ENCODE peak calls at places on chromosomes 11 and 22, in four cellular contexts. One of them, this sample, is unnamed.

GRCh38 chr11:128491195-128491936 is 96.0 kb downstream of the ETS1 start:
- DNase-seq in HL-60: no peak
- DNase-seq in sigmoid colon: no peak
- DNase-seq in endothelial cell of umbilical vein: no peak
- DNase-seq in this sample: no peak

GRCh38 chr11:43697679-43698078 is 17.1 kb downstream of the HSD17B12 start:
- DNase-seq in HL-60: no peak
- DNase-seq in sigmoid colon: no peak
- DNase-seq in endothelial cell of umbilical vein: no peak
- DNase-seq in this sample: no peak

GRCh38 chr11:70502677-70503076 is 104.3 kb downstream of the CTTN start:
- DNase-seq in HL-60: no peak
- DNase-seq in sigmoid colon: peak; percentile 46
- DNase-seq in endothelial cell of umbilical vein: no peak
- DNase-seq in this sample: no peak

GRCh38 chr11:133065847-133066485 is 466.3 kb downstream of the OPCML start:
- DNase-seq in HL-60: no peak
- DNase-seq in sigmoid colon: no peak
- DNase-seq in endothelial cell of umbilical vein: no peak
- DNase-seq in this sample: no peak

GRCh38 chr11:63667993-63668392 is 3.2 kb downstream of the ATL3 start:
- DNase-seq in HL-60: no peak
- DNase-seq in sigmoid colon: no peak
- DNase-seq in endothelial cell of umbilical vein: peak; percentile 74
- DNase-seq in this sample: no peak

GRCh38 chr11:27672836-27673464 is 27.3 kb downstream of the BDNF start:
- DNase-seq in HL-60: no peak
- DNase-seq in sigmoid colon: no peak
- DNase-seq in endothelial cell of umbilical vein: no peak
- DNase-seq in this sample: no peak

GRCh38 chr22:47356433-47357011 is 594.1 kb downstream of the TBC1D22A start:
- DNase-seq in HL-60: no peak
- DNase-seq in sigmoid colon: no peak
- DNase-seq in endothelial cell of umbilical vein: no peak
- DNase-seq in this sample: no peak

GRCh38 chr11:118820412-118821357 is 29.7 kb upstream of the DDX6 start:
- DNase-seq in HL-60: no peak
- DNase-seq in sigmoid colon: peak; percentile 96
- DNase-seq in endothelial cell of umbilical vein: no peak
- DNase-seq in this sample: peak; percentile 94

GRCh38 chr22:32621656-32622003 is 147.0 kb downstream of the FBXO7 start:
- DNase-seq in HL-60: no peak
- DNase-seq in sigmoid colon: no peak
- DNase-seq in endothelial cell of umbilical vein: no peak
- DNase-seq in this sample: no peak

GRCh38 chr22:42887523-42888507 is 30.7 kb upstream of the ARFGAP3 start:
- DNase-seq in HL-60: no peak
- DNase-seq in sigmoid colon: no peak
- DNase-seq in endothelial cell of umbilical vein: no peak
- DNase-seq in this sample: no peak

GRCh38 chr22:44364750-44365118 is 52.0 kb upstream of the SHISAL1 start:
- DNase-seq in HL-60: no peak
- DNase-seq in sigmoid colon: peak; percentile 62
- DNase-seq in endothelial cell of umbilical vein: no peak
- DNase-seq in this sample: no peak

GRCh38 chr11:65884716-65885092 is 3.6 kb downstream of the FIBP start:
- DNase-seq in HL-60: peak; percentile 77
- DNase-seq in sigmoid colon: peak; percentile 88
- DNase-seq in endothelial cell of umbilical vein: peak; percentile 78
- DNase-seq in this sample: peak; percentile 62

GRCh38 chr11:69983897-69984438 is 94.1 kb upstream of the ANO1 start:
- DNase-seq in HL-60: no peak
- DNase-seq in sigmoid colon: no peak
- DNase-seq in endothelial cell of umbilical vein: no peak
- DNase-seq in this sample: no peak

GRCh38 chr11:1060885-1061616 is 13.6 kb upstream of the MUC2 start:
- DNase-seq in HL-60: no peak
- DNase-seq in sigmoid colon: no peak
- DNase-seq in endothelial cell of umbilical vein: peak; percentile 36
- DNase-seq in this sample: no peak
- TF ChIP-seq POLR2AphosphoS5 in HL-60: no peak
- TF ChIP-seq POLR2AphosphoS5 in sigmoid colon: no peak
- TF ChIP-seq POLR2AphosphoS5 in endothelial cell of umbilical vein: no peak
- TF ChIP-seq POLR2AphosphoS5 in this sample: peak; percentile 5

DNA sequence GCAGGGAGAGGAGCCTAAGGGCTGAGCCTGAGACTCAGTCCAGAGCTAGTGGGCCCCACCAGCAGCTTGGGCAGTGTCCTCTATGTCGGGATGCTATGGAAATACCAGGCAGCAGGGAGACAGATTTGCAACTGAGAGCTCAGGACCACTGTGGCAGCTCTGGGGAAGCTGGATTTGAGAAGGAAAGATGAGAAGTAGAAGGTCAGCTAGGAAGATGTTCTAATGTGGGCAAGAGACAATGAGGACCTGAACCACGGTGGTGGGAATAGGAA is 29.4 kb downstream of the LRFN4 start:
- DNase-seq in HL-60: no peak
- DNase-seq in sigmoid colon: no peak
- DNase-seq in endothelial cell of umbilical vein: no peak
- DNase-seq in this sample: no peak
- H3K4me3 ChIP-seq in HL-60: no peak overlapping the region
- H3K4me3 ChIP-seq in sigmoid colon: no peak overlapping the region
- H3K4me3 ChIP-seq in endothelial cell of umbilical vein: no peak overlapping the region
- H3K4me3 ChIP-seq in this sample: no peak overlapping the region

GRCh38 chr11:45847908-45848316 is 637 bp downstream of the CRY2 start:
- DNase-seq in HL-60: peak; percentile 47
- DNase-seq in sigmoid colon: peak; percentile 80
- DNase-seq in endothelial cell of umbilical vein: peak; percentile 68
- DNase-seq in this sample: peak; percentile 46

GRCh38 chr11:45844822-45845573 is 2.3 kb upstream of the CRY2 start:
- DNase-seq in HL-60: no peak
- DNase-seq in sigmoid colon: no peak
- DNase-seq in endothelial cell of umbilical vein: no peak
- DNase-seq in this sample: no peak

GRCh38 chr11:45846174-45846675 is 1.1 kb upstream of the CRY2 start:
- DNase-seq in HL-60: no peak
- DNase-seq in sigmoid colon: no peak
- DNase-seq in endothelial cell of umbilical vein: no peak
- DNase-seq in this sample: no peak

GRCh38 chr11:45848654-45849081 is 1.4 kb downstream of the CRY2 start:
- DNase-seq in HL-60: no peak
- DNase-seq in sigmoid colon: no peak
- DNase-seq in endothelial cell of umbilical vein: no peak
- DNase-seq in this sample: peak; percentile 42

GRCh38 chr11:45846974-45847907 is at the start of gene CRY2:
- DNase-seq in HL-60: peak; percentile 99
- DNase-seq in sigmoid colon: peak; percentile 100
- DNase-seq in endothelial cell of umbilical vein: peak; percentile 98
- DNase-seq in this sample: peak; percentile 99
- TF ChIP-seq POLR2AphosphoS5 in HL-60: peak; percentile 64
- TF ChIP-seq POLR2AphosphoS5 in sigmoid colon: peak; percentile 95
- TF ChIP-seq POLR2AphosphoS5 in endothelial cell of umbilical vein: peak; percentile 85
- TF ChIP-seq POLR2AphosphoS5 in this sample: peak; percentile 98

GRCh38 chr11:112881461-112881860 is 79.8 kb upstream of the NCAM1 start:
- DNase-seq in HL-60: no peak
- DNase-seq in sigmoid colon: peak; percentile 83
- DNase-seq in endothelial cell of umbilical vein: no peak
- DNase-seq in this sample: peak; percentile 11
- H3K4me3 ChIP-seq in HL-60: no peak overlapping the region
- H3K4me3 ChIP-seq in sigmoid colon: peak overlapping the region; percentile 10
- H3K4me3 ChIP-seq in endothelial cell of umbilical vein: no peak overlapping the region
- H3K4me3 ChIP-seq in this sample: peak overlapping the region; percentile 6

GRCh38 chr11:22065472-22065871 is 127.4 kb upstream of the ANO5 start:
- DNase-seq in HL-60: no peak
- DNase-seq in sigmoid colon: no peak
- DNase-seq in endothelial cell of umbilical vein: no peak
- DNase-seq in this sample: no peak

GRCh38 chr11:22069844-22070243 is 123.0 kb upstream of the ANO5 start:
- DNase-seq in HL-60: no peak
- DNase-seq in sigmoid colon: no peak
- DNase-seq in endothelial cell of umbilical vein: no peak
- DNase-seq in this sample: no peak
- TF ChIP-seq POLR2AphosphoS5 in HL-60: no peak
- TF ChIP-seq POLR2AphosphoS5 in sigmoid colon: no peak
- TF ChIP-seq POLR2AphosphoS5 in endothelial cell of umbilical vein: no peak
- TF ChIP-seq POLR2AphosphoS5 in this sample: no peak

GRCh38 chr11:130312046-130312445 is 2.7 kb downstream of the ZBTB44 start:
- DNase-seq in HL-60: no peak
- DNase-seq in sigmoid colon: no peak
- DNase-seq in endothelial cell of umbilical vein: no peak
- DNase-seq in this sample: no peak
- H3K4me3 ChIP-seq in HL-60: no peak overlapping the region
- H3K4me3 ChIP-seq in sigmoid colon: no peak overlapping the region
- H3K4me3 ChIP-seq in endothelial cell of umbilical vein: no peak overlapping the region
- H3K4me3 ChIP-seq in this sample: no peak overlapping the region